ENCODE peak calls at places on chromosomes 1 and 21, in four cellular contexts. V is NCI-H2081, T is NCI-H1092 treated with DMSO at 0.1 percent for 48 hours, U is HEK293T. Q is an unnamed sample.

GRCh38 chr21:14405225-14405624 is 22.3 kb upstream of the HSPA13 start:
- DNase-seq in U (no peak), V (no peak), T (no peak), Q (no peak)

GRCh38 chr1:107949467-107950253 is 15.3 kb downstream of the VAV3 start:
- DNase-seq in U (no peak), V (no peak), T (no peak), Q (no peak)

GRCh38 chr1:165152727-165153126 is 203.8 kb downstream of the LMX1A start:
- DNase-seq in U (peak; percentile 59), V (peak; percentile 4), T (peak; percentile 77), Q (no peak)

GRCh38 chr1:103108525-103109150 is 316 bp upstream of the COL11A1 start:
- DNase-seq in U (no peak), T (no peak), V (no peak), Q (no peak)

GRCh38 chr1:214842856-214843255 is 239.7 kb upstream of the KCNK2 start:
- DNase-seq in T (no peak), V (no peak), U (no peak), Q (no peak)

GRCh38 chr1:190754769-190755168 is 277.1 kb upstream of the BRINP3 start:
- DNase-seq in V (no peak), U (no peak), T (no peak), Q (peak; percentile 23)

GRCh38 chr21:44987886-44988606 is 48.2 kb downstream of the SLX9 start:
- DNase-seq in U (no peak), T (no peak), V (no peak), Q (no peak)

GRCh38 chr1:31099283-31100063 is 34.0 kb upstream of the PUM1 start:
- DNase-seq in T (no peak), V (no peak), U (no peak), Q (no peak)

GRCh38 chr1:66351474-66351873 is 182.5 kb upstream of the SGIP1 start:
- DNase-seq in T (no peak), V (no peak), U (no peak), Q (no peak)

GRCh38 chr1:54342764-54343687 is 63.2 kb downstream of the SSBP3 start:
- DNase-seq in V (no peak), U (no peak), T (no peak), Q (no peak)

GRCh38 chr1:65090406-65090805 is 57.6 kb upstream of the AK4 start:
- DNase-seq in U (no peak), V (no peak), T (no peak), Q (no peak)

GRCh38 chr1:226912587-226913176 is 27.4 kb upstream of the COQ8A start:
- DNase-seq in V (no peak), U (peak; percentile 78), T (peak; percentile 64), Q (no peak)

GRCh38 chr21:36700961-36701911 is 2.3 kb downstream of the SIM2 start:
- DNase-seq in U (peak; percentile 43), V (no peak), T (no peak), Q (no peak)

GRCh38 chr1:48245106-48245505 is 22.6 kb downstream of the SLC5A9 start:
- DNase-seq in V (no peak), T (no peak), U (no peak), Q (no peak)

GRCh38 chr21:29378814-29379213 is 80.1 kb downstream of the BACH1 start:
- DNase-seq in U (no peak), T (no peak), V (no peak), Q (no peak)

GRCh38 chr1:50420283-50420682 is 3.0 kb downstream of the DMRTA2 start:
- DNase-seq in V (no peak), U (no peak), T (no peak), Q (no peak)

GRCh38 chr1:34770891-34771508 is 10.0 kb upstream of the GJB3 start:
- DNase-seq in U (no peak), T (no peak), V (no peak), Q (no peak)

GRCh38 chr1:101697057-101697456 is 299.7 kb downstream of the OLFM3 start:
- DNase-seq in T (no peak), V (no peak), U (no peak), Q (no peak)

GRCh38 chr1:46682064-46682463 is 10.4 kb downstream of the TEX38 start:
- DNase-seq in T (no peak), V (no peak), U (no peak), Q (no peak)

GRCh38 chr1:8423702-8424538 is 106.0 kb downstream of the SLC45A1 start:
- DNase-seq in V (peak; percentile 65), T (peak; percentile 82), U (peak; percentile 67), Q (peak; percentile 32)

GRCh38 chr1:232901255-232901654 is 49.2 kb upstream of the NTPCR start:
- DNase-seq in T (no peak), V (no peak), U (no peak), Q (no peak)

GRCh38 chr1:61921435-61921834 is 179.2 kb downstream of the PATJ start:
- DNase-seq in U (no peak), V (no peak), T (no peak), Q (no peak)

GRCh38 chr1:155651861-155652661 is 36.5 kb downstream of the YY1AP1 start:
- DNase-seq in U (no peak), V (no peak), T (no peak), Q (no peak)

GRCh38 chr1:58982259-58982998 is 198.6 kb upstream of the JUN start:
- DNase-seq in V (peak; percentile 15), U (no peak), T (peak; percentile 16), Q (no peak)

GRCh38 chr1:39359028-39359570 is 132.3 kb upstream of the BMP8A start:
- DNase-seq in V (no peak), T (no peak), U (no peak), Q (no peak)

GRCh38 chr1:201834621-201835020 is 5.7 kb downstream of the IPO9 start:
- DNase-seq in U (no peak), V (no peak), T (no peak), Q (no peak)

GRCh38 chr1:100358210-100358609 is 5.9 kb downstream of the CDC14A start:
- DNase-seq in U (peak; percentile 30), T (no peak), V (no peak), Q (no peak)

GRCh38 chr1:35894183-35894582 is 11.2 kb downstream of the AGO1 start:
- DNase-seq in U (no peak), T (no peak), V (no peak), Q (no peak)

GRCh38 chr1:210231846-210232523 is 611 bp upstream of the SERTAD4 start:
- DNase-seq in T (peak; percentile 49), V (no peak), U (peak; percentile 27), Q (no peak)

GRCh38 chr21:21463456-21463855 is 465.2 kb downstream of the NCAM2 start:
- DNase-seq in V (no peak), T (no peak), U (no peak), Q (no peak)

GRCh38 chr1:40708750-40709099 is 17.2 kb downstream of the NFYC start:
- DNase-seq in U (peak; percentile 59), V (peak; percentile 76), T (peak; percentile 96), Q (no peak)

GRCh38 chr1:172429324-172430127 is 9.0 kb downstream of the C1orf105 start:
- DNase-seq in V (peak; percentile 55), U (peak; percentile 46), T (peak; percentile 71), Q (peak; percentile 24)

GRCh38 chr21:17802568-17802967 is 16.6 kb downstream of the C21orf91 start:
- DNase-seq in T (no peak), V (no peak), U (no peak), Q (no peak)

GRCh38 chr1:39094685-39095084 is 68.5 kb downstream of the NDUFS5 start:
- DNase-seq in U (no peak), T (no peak), V (no peak), Q (no peak)

GRCh38 chr21:26941436-26941835 is 25.5 kb downstream of the ADAMTS5 start:
- DNase-seq in T (no peak), V (no peak), U (no peak), Q (no peak)

GRCh38 chr1:169368406-169368769 is 393 bp downstream of the BLZF1 start:
- DNase-seq in T (no peak), V (no peak), U (peak; percentile 39), Q (no peak)

GRCh38 chr21:36692125-36692843 is 6.6 kb upstream of the SIM2 start:
- DNase-seq in T (no peak), U (no peak), V (no peak), Q (no peak)

GRCh38 chr21:24045775-24046215 is 1561.5 kb downstream of the MRPL39 start:
- DNase-seq in U (peak; percentile 13), V (no peak), T (peak; percentile 52), Q (no peak)

Q was measured in NCI-H1417 treated with DMSO at 0.1 percent for 48 hours.